ENCODE peak calls at places on chromosomes 5 and 9, in seven cellular contexts. One of them, this sample, is unnamed. For H3K4me1 and H3K36me3, the result is how much of the 10 kb centered on the place peaks cover.

GRCh38 chr5:134600600-134600999 is 32.0 kb downstream of the SAR1B start:
- DNase-seq in astrocyte: peak
- DNase-seq in mucosa of descending colon: no peak
- DNase-seq in transverse colon: no peak
- DNase-seq in uterus: no peak
- DNase-seq in hepatocyte: no peak
- DNase-seq in GM23338: no peak
- DNase-seq in this sample: no peak

GRCh38 chr5:91401175-91401574 is 18.1 kb upstream of the ARRDC3 start:
- DNase-seq in GM23338: peak
- DNase-seq in transverse colon: no peak
- DNase-seq in hepatocyte: no peak
- DNase-seq in astrocyte: peak
- DNase-seq in mucosa of descending colon: no peak
- DNase-seq in uterus: no peak
- DNase-seq in this sample: no peak

GRCh38 chr5:138943615-138944173 is 68.6 kb upstream of the LRRTM2 start:
- DNase-seq in mucosa of descending colon: no peak
- DNase-seq in hepatocyte: no peak
- DNase-seq in uterus: no peak
- DNase-seq in transverse colon: no peak
- DNase-seq in GM23338: no peak
- DNase-seq in astrocyte: no peak
- DNase-seq in this sample: no peak

GRCh38 chr5:42949348-42950090 is 90.6 kb downstream of the ANXA2R start:
- DNase-seq in astrocyte: peak
- DNase-seq in hepatocyte: no peak
- DNase-seq in GM23338: peak
- DNase-seq in mucosa of descending colon: peak
- DNase-seq in transverse colon: peak
- DNase-seq in uterus: peak
- DNase-seq in this sample: no peak

GRCh38 chr9:125538092-125538473 is 168.9 kb downstream of the MAPKAP1 start:
- DNase-seq in uterus: no peak
- DNase-seq in transverse colon: peak
- DNase-seq in mucosa of descending colon: no peak
- DNase-seq in astrocyte: peak
- DNase-seq in hepatocyte: peak
- DNase-seq in GM23338: no peak
- DNase-seq in this sample: no peak

GRCh38 chr9:90466481-90466880 is 176.1 kb downstream of the DIRAS2 start:
- DNase-seq in uterus: no peak
- DNase-seq in astrocyte: no peak
- DNase-seq in hepatocyte: no peak
- DNase-seq in mucosa of descending colon: no peak
- DNase-seq in transverse colon: no peak
- DNase-seq in GM23338: no peak
- DNase-seq in this sample: no peak

GRCh38 chr5:102867999-102868662 is 113.0 kb downstream of the PAM start:
- DNase-seq in astrocyte: peak
- DNase-seq in GM23338: no peak
- DNase-seq in mucosa of descending colon: no peak
- DNase-seq in uterus: no peak
- DNase-seq in transverse colon: no peak
- DNase-seq in hepatocyte: no peak
- DNase-seq in this sample: no peak

GRCh38 chr5:139637438-139638089 is 10.6 kb upstream of the CXXC5 start:
- DNase-seq in transverse colon: peak
- DNase-seq in GM23338: peak
- DNase-seq in hepatocyte: peak
- DNase-seq in mucosa of descending colon: peak
- DNase-seq in astrocyte: peak
- DNase-seq in uterus: peak
- DNase-seq in this sample: peak

GRCh38 chr9:37192803-37193202 is 72.4 kb downstream of the ZCCHC7 start:
- DNase-seq in astrocyte: no peak
- DNase-seq in mucosa of descending colon: no peak
- DNase-seq in uterus: no peak
- DNase-seq in hepatocyte: no peak
- DNase-seq in GM23338: no peak
- DNase-seq in transverse colon: no peak
- DNase-seq in this sample: no peak

GRCh38 chr9:110125763-110126351 is 82.1 kb downstream of the C9orf152 start:
- DNase-seq in transverse colon: no peak
- DNase-seq in mucosa of descending colon: no peak
- DNase-seq in GM23338: no peak
- DNase-seq in hepatocyte: no peak
- DNase-seq in uterus: no peak
- DNase-seq in astrocyte: peak
- DNase-seq in this sample: no peak

GRCh38 chr9:110121170-110121569 is 86.8 kb downstream of the C9orf152 start:
- DNase-seq in mucosa of descending colon: no peak
- DNase-seq in uterus: no peak
- DNase-seq in astrocyte: no peak
- DNase-seq in transverse colon: no peak
- DNase-seq in GM23338: peak
- DNase-seq in hepatocyte: no peak
- DNase-seq in this sample: no peak

GRCh38 chr9:110125207-110125751 is 82.7 kb downstream of the C9orf152 start:
- DNase-seq in astrocyte: peak
- DNase-seq in GM23338: peak
- DNase-seq in hepatocyte: peak
- DNase-seq in mucosa of descending colon: peak
- DNase-seq in transverse colon: peak
- DNase-seq in uterus: peak
- DNase-seq in this sample: peak

GRCh38 chr9:110126457-110126856 is 81.5 kb downstream of the C9orf152 start:
- DNase-seq in uterus: no peak
- DNase-seq in astrocyte: no peak
- DNase-seq in GM23338: no peak
- DNase-seq in transverse colon: no peak
- DNase-seq in mucosa of descending colon: no peak
- DNase-seq in hepatocyte: no peak
- DNase-seq in this sample: peak

DNA sequence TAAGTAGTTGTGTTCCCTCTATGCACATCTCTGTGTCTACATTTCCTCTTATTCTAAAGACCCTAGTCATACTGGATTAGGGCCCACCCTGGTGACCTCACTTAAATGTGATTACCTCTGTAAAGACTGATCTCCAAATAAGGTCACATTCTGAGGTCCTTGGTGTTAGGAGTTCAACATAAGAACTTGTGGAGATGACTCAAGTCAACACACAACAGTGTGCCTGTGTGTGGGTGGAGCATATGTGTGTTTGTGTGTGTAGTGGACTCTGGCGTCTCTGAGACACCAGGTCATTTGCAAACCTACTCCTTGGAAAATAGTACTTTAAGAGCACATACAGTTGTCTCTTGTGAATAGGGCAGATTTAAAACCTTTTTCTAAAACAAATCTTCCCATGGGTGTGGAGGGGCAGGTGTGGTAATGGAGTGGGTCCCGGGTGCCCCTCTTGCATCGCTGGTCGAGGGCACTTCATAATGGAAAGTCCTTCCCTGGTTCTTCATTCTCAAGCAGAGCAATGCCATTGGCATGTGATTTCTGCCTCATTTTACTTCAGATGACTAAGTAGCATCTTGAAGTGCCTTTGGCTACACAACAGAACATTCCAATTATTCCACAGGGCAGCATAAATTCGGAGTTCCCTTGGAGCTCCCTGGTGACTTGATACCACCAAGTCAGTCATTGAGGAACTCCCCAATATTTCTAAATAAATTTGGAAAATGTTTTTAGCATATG is 84.4 kb downstream of the C9orf152 start:
- DNase-seq in mucosa of descending colon: no peak
- DNase-seq in GM23338: no peak
- DNase-seq in astrocyte: peak
- DNase-seq in transverse colon: no peak
- DNase-seq in uterus: no peak
- DNase-seq in hepatocyte: no peak
- DNase-seq in this sample: no peak
- H3K4me1 ChIP-seq in mucosa of descending colon: under half
- H3K4me1 ChIP-seq in GM23338: half or more
- H3K4me1 ChIP-seq in astrocyte: half or more
- H3K4me1 ChIP-seq in transverse colon: under half
- H3K4me1 ChIP-seq in uterus: under half
- H3K4me1 ChIP-seq in hepatocyte: under half
- H3K4me1 ChIP-seq in this sample: half or more

GRCh38 chr9:79482078-79482477 is 89.7 kb upstream of the TLE4 start:
- DNase-seq in uterus: no peak
- DNase-seq in mucosa of descending colon: no peak
- DNase-seq in GM23338: no peak
- DNase-seq in astrocyte: no peak
- DNase-seq in hepatocyte: no peak
- DNase-seq in transverse colon: no peak
- DNase-seq in this sample: no peak

GRCh38 chr9:79473704-79474103 is 98.1 kb upstream of the TLE4 start:
- DNase-seq in uterus: no peak
- DNase-seq in mucosa of descending colon: no peak
- DNase-seq in transverse colon: no peak
- DNase-seq in astrocyte: no peak
- DNase-seq in hepatocyte: no peak
- DNase-seq in GM23338: no peak
- DNase-seq in this sample: no peak

GRCh38 chr9:79477241-79477830 is 94.4 kb upstream of the TLE4 start:
- DNase-seq in mucosa of descending colon: no peak
- DNase-seq in uterus: no peak
- DNase-seq in hepatocyte: no peak
- DNase-seq in transverse colon: no peak
- DNase-seq in astrocyte: peak
- DNase-seq in GM23338: no peak
- DNase-seq in this sample: no peak

GRCh38 chr9:79480639-79481038 is 91.1 kb upstream of the TLE4 start:
- DNase-seq in uterus: no peak
- DNase-seq in astrocyte: no peak
- DNase-seq in hepatocyte: no peak
- DNase-seq in mucosa of descending colon: no peak
- DNase-seq in GM23338: no peak
- DNase-seq in transverse colon: no peak
- DNase-seq in this sample: no peak

DNA sequence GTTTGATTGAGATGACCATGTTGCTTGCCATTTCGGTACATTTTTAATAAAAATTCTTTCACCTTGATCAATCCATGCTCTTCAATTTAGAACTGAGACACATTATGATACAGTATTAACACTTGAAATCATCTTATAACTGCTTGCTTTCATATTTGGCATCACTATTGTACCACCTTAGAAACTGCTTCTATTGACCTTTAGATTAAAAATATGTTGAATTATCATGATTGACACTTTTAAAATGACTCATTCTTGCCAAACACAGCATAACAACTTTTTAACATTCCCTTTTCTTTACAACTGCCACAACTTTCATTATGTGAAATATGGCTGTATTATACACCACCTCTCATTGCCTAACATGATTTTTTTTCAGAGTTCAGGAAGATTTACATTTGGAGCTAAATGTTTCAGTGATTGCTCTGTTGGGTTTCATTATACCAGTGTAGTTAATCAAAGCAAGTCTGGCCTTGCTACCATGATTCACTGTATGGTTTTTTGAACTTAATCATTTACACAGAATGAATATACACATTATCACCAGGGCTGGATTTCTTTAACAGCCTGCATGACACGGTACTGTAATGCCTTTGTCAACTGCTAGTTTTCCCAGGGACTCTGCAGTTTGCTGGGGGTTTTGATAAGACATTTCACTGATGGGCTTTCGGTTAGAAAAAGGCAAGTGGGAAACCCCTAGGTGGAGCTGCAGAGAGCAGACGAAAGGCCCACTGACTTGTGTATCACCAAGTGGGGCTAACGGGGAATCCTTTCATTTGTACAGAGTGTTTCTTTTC is 93.6 kb upstream of the TLE4 start:
- DNase-seq in transverse colon: peak
- DNase-seq in GM23338: peak
- DNase-seq in mucosa of descending colon: no peak
- DNase-seq in uterus: no peak
- DNase-seq in hepatocyte: peak
- DNase-seq in astrocyte: peak
- DNase-seq in this sample: peak
- TF ChIP-seq CTCF in transverse colon: peak
- TF ChIP-seq CTCF in GM23338: peak
- TF ChIP-seq CTCF in mucosa of descending colon: no peak
- TF ChIP-seq CTCF in uterus: no peak
- TF ChIP-seq CTCF in hepatocyte: peak
- TF ChIP-seq CTCF in astrocyte: peak
- TF ChIP-seq CTCF in this sample: peak

DNA sequence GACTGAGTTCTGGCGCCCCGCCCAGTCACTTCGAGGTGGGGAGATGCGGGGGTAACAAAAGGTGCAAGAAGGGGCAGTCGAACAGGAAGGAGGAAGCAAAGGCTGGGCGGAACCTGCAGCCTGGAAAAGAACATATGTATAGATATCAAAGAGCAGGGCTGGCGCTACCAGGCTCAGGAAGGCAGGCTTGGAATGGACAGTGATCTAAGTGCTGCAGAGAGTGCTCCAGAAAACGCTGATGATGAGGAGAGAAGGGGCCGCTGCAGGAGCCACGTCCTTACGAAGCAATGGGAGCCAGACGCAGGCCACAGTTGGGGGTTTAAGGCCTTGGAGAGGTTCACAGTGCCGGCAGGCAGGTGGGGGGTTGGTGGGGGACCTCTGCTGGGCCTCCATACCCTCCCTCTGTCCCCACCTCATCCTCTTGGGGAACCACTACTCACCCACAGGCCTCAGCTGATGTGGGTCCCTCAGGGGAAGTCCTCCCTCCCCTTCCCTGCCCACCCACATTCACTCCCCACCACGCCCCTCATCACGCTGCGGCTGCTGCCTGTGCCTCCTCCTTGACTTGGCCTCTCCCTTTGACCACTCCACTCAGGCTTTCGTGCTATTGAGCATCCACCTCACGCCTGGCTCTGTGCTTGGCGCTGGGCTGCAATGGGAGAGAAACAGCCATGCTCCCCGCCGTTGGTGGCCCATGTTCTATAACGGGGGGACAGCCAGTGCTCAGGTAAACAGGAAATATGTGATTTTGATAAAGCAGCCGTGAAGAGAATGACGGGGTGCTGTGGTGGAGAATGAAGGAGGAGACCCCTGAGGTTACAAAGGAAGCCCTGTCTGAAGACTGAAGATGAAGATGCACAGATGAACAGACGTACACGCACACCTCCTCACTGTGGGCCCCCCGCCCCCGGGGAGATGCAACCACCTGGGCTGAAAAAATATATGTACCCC is 40.5 kb upstream of the RPL26L1 start:
- DNase-seq in astrocyte: no peak
- DNase-seq in transverse colon: peak
- DNase-seq in hepatocyte: no peak
- DNase-seq in uterus: no peak
- DNase-seq in GM23338: no peak
- DNase-seq in mucosa of descending colon: no peak
- DNase-seq in this sample: no peak
- H3K36me3 ChIP-seq in astrocyte: under half
- H3K36me3 ChIP-seq in transverse colon: under half
- H3K36me3 ChIP-seq in hepatocyte: under half
- H3K36me3 ChIP-seq in uterus: under half
- H3K36me3 ChIP-seq in GM23338: under half
- H3K36me3 ChIP-seq in mucosa of descending colon: under half
- H3K36me3 ChIP-seq in this sample: under half

DNA sequence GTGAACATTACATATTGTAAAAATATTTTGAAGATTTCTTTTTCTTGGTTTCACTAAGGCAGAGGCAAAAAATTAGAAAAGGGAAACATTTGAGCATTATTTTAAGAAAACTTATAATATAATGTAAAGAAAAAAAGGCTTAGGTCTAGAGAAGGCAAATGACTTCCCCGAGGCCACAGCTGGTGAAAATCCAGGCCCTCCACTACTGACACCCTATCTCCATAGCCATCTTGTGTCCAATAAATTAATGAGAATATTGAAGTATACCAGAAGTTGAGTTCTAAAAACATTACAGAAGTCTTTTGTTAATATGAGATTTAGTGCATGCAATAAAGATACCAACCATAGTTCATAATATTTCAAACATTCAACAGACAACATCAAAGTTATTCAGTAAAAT is 459.9 kb upstream of the RORB start:
- DNase-seq in GM23338: no peak
- DNase-seq in mucosa of descending colon: no peak
- DNase-seq in hepatocyte: no peak
- DNase-seq in transverse colon: no peak
- DNase-seq in uterus: no peak
- DNase-seq in astrocyte: no peak
- DNase-seq in this sample: no peak
- H3K4me1 ChIP-seq in GM23338: under half
- H3K4me1 ChIP-seq in mucosa of descending colon: under half
- H3K4me1 ChIP-seq in hepatocyte: under half
- H3K4me1 ChIP-seq in transverse colon: under half
- H3K4me1 ChIP-seq in uterus: under half
- H3K4me1 ChIP-seq in astrocyte: under half
- H3K4me1 ChIP-seq in this sample: under half

This sample was measured in cardiac muscle cell.